ENCODE peak calls at places on chromosomes 12 and 14, in six cellular contexts. F, H, L, I, Y and V are unnamed samples.
A peak's percentile ranks its signal among the peaks of the same experiment; 100 is the strongest.

GRCh38 chr12:128057586-128057985 is 209.4 kb upstream of the TMEM132C start:
- DNase-seq in F (no peak), H (no peak), L (no peak), I (no peak), Y (no peak), V (no peak)

GRCh38 chr12:48936379-48936979 is 11.2 kb upstream of the FKBP11 start:
- DNase-seq in F (peak; percentile 87), H (peak; percentile 73), L (peak; percentile 86), I (peak; percentile 62), Y (peak; percentile 95), V (peak; percentile 79)

GRCh38 chr12:45282411-45282810 is 66.5 kb downstream of the ANO6 start:
- DNase-seq in F (no peak), H (no peak), L (no peak), I (no peak), Y (no peak), V (no peak)

GRCh38 chr14:96574171-96574632 is 72.0 kb downstream of the PAPOLA start:
- DNase-seq in F (no peak), H (peak; percentile 62), L (no peak), I (no peak), Y (no peak), V (no peak)

GRCh38 chr14:70934084-70934483 is 26.8 kb downstream of the PCNX1 start:
- DNase-seq in F (no peak), H (peak; percentile 71), L (no peak), I (no peak), Y (no peak), V (no peak)

GRCh38 chr14:104982548-104983230 is 2.9 kb upstream of the CLBA1 start:
- DNase-seq in F (no peak), H (no peak), L (no peak), I (no peak), Y (no peak), V (no peak)

GRCh38 chr12:31370645-31371620 is 45.0 kb upstream of the SINHCAF start:
- DNase-seq in F (peak; percentile 50), H (no peak), L (no peak), I (no peak), Y (no peak), V (peak; percentile 47)

GRCh38 chr12:32043928-32044549 is 62.6 kb upstream of the BICD1 start:
- DNase-seq in F (no peak), H (no peak), L (no peak), I (no peak), Y (no peak), V (no peak)

GRCh38 chr12:4242595-4242994 is 31.0 kb upstream of the CCND2 start:
- DNase-seq in F (no peak), H (no peak), L (no peak), I (no peak), Y (no peak), V (no peak)

DNA sequence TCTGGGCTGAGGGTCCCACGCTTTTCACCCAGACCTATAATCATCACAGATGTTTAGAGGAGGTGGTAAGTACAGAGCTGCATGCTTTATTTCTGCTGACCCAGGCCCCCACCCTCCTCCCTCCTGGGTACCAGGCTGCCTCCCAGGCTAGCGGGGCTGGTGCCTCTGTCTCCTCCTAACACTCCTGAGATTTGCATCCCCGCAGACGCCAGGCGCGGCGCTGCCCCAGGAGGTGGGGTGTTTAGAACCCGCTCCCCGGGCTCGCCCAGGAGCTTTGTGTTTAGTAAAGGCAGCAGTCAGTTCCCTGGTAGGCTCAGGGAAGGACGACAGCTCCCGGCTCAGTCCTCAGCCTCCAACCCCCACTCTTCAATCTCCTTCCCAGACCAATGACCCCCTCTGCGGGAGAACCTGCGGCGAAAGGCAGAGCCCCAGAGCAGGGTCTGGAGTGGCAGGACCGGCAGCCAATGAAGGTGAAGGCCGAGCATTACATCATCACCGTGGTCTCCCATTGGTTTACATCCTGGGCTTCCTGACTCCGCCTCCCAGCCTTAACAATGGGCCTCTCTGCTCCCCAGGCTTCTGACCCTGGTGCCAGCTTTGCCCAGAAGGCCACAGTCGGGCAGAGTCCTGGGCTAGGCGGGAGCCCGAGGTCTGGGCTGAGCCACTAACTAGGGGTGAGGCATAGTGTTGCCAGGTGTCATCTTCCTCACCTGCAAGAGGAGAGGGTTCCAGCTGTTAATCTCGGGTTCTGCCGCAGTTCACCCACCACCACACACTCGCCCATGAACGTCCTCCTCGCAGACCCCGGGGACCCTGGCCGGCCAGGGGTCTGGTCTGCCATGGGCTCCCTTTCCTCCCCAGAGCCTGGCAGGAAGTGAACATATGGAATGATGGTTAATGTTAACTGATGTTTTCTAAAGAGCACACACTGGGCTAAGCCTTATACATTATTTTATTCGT is 57.5 kb downstream of the CALM1 start:
- DNase-seq in F (peak; percentile 84), H (peak; percentile 79), L (no peak), I (no peak), Y (peak; percentile 67), V (peak; percentile 81)
- TF ChIP-seq CTCF in F (no peak), H (no peak), L (no peak), I (no peak), Y (no peak), V (peak; percentile 9)

GRCh38 chr14:44370727-44371126 is 136.4 kb downstream of the FSCB start:
- DNase-seq in F (no peak), H (no peak), L (no peak), I (no peak), Y (no peak), V (no peak)

GRCh38 chr14:44372807-44373497 is 134.1 kb downstream of the FSCB start:
- DNase-seq in F (no peak), H (no peak), L (no peak), I (no peak), Y (no peak), V (no peak)

GRCh38 chr14:44374906-44375305 is 132.2 kb downstream of the FSCB start:
- DNase-seq in F (no peak), H (no peak), L (no peak), I (no peak), Y (no peak), V (no peak)

DNA sequence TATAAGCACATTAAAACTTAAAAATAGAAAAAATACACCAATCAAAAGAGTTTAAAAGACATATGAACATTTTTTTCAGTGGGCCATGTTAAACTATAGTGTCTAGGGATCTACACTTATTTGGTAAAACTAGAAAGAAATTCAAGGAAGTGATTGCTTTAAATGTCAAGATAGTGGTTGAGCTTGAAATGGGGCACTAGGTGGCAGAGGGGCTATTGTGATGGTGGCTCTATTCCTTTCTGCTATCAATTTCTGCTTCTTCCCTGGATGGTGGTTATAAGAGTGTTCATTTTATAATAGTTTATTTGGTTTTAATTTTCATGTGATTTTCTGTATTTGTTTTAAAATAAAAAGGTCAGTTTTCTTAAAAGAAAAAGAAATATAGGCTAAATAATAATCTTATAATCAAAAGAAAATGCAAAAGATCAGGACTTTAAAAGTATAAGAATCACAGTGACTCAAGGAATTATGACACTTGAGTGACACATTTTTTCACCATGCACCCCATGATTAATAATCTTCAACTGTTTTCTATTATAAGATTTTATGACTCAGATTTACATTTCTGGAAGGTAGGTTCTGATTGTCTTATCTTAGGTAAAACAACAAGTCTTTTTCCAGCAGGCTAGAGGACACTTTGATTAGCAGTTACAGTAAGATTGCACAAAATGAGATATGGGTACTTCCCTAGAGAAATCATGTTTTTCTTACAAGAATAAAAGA is 137.5 kb downstream of the FSCB start:
- DNase-seq in F (no peak), H (no peak), L (no peak), I (no peak), Y (no peak), V (no peak)
- TF ChIP-seq CTCF in F (no peak), H (no peak), L (no peak), I (no peak), Y (no peak), V (peak; percentile 10)

GRCh38 chr12:106303202-106303820 is 778 bp downstream of the TCP11L2 start:
- DNase-seq in F (peak; percentile 95), H (peak; percentile 78), L (peak; percentile 76), I (peak; percentile 36), Y (peak; percentile 38), V (peak; percentile 58)
- TF ChIP-seq CTCF in F (no peak), H (peak; percentile 26), L (peak; percentile 7), I (peak; percentile 26), Y (peak; percentile 5), V (no peak)

GRCh38 chr14:24726480-24726879 is 92.5 kb upstream of the GZMB start:
- DNase-seq in F (no peak), H (no peak), L (no peak), I (no peak), Y (no peak), V (no peak)
- TF ChIP-seq CTCF in F (no peak), H (no peak), L (no peak), I (no peak), Y (no peak), V (no peak)

GRCh38 chr14:51650721-51651387 is 856 bp upstream of the FRMD6 start:
- DNase-seq in F (peak; percentile 15), H (no peak), L (no peak), I (peak; percentile 12), Y (no peak), V (peak; percentile 13)

GRCh38 chr14:51653096-51653814 is 1.5 kb downstream of the FRMD6 start:
- DNase-seq in F (peak; percentile 21), H (peak; percentile 88), L (no peak), I (peak; percentile 9), Y (peak; percentile 29), V (no peak)

GRCh38 chr14:51653855-51654548 is 2.3 kb downstream of the FRMD6 start:
- DNase-seq in F (no peak), H (no peak), L (no peak), I (no peak), Y (no peak), V (no peak)

GRCh38 chr14:51651388-51652167 is at the start of gene FRMD6:
- DNase-seq in F (peak; percentile 81), H (peak; percentile 94), L (peak; percentile 77), I (peak; percentile 72), Y (peak; percentile 69), V (peak; percentile 82)

DNA sequence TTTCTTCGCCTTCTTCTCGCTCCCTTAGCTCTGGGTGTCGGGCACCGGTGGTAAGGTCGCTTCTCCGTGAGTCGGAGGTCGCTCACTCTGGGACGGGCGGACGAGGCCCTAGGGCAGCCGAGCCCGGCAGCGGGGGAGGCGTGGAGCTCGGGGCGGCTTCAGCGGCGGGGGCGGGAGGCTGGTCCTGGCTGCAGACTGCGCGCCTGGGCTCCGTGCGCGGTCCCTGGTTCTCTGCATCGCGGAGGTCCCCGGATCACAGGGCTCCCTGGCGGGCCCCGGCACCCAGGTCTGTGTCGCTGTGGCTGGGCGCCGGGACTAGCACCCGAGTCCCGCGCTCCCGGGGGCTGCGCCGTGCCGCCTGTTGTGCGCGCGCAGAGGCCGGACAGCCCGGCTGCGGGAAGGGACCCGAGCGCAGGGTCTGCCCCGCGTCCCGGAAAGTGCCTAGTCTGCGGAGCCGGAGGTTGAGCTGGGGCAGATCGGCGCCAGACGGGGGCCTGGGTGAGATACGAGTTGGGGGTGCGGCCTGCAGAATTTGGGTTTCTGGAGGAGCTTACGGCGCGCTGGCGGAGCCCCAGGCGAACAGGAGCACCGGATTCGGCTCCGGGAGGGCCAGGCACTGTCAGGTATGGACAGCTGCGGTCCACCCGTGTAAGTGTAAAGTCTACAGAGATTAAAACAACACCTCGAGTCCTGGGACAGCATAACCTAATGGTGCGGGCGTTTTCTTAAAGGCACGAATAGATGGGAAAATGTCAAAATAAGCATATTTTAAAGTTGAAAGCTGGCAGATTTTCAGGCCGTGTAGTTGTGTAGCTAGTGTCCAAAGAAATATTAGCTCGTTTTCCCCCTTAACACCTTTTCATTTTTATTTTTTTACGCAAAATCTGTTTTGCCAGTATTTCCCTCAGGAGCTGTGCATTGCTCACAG is 722 bp downstream of the FRMD6 start:
- DNase-seq in F (peak; percentile 56), H (no peak), L (peak; percentile 41), I (peak; percentile 27), Y (peak; percentile 37), V (peak; percentile 42)
- TF ChIP-seq CTCF in F (peak; percentile 43), H (no peak), L (peak; percentile 37), I (no peak), Y (no peak), V (peak; percentile 13)

GRCh38 chr14:106790189-106791036 is 1264.0 kb downstream of the TMEM121 start:
- DNase-seq in F (no peak), H (no peak), L (peak; percentile 73), I (peak; percentile 71), Y (peak; percentile 25), V (no peak)
- TF ChIP-seq CTCF in F (no peak), H (no peak), L (peak; percentile 90), I (peak; percentile 66), Y (peak; percentile 33), V (no peak)

GRCh38 chr12:14892726-14893442 is 7.2 kb upstream of the MGP start:
- DNase-seq in F (no peak), H (no peak), L (no peak), I (no peak), Y (no peak), V (no peak)
- TF ChIP-seq CTCF in F (no peak), H (no peak), L (no peak), I (peak; percentile 28), Y (no peak), V (no peak)